ENCODE peak calls at places on chromosomes 12 and 14, in nine cellular contexts. Z, J, N, H, I, V, E, D and S are unnamed samples. For H3K9me3, the result is how much of the 10 kb centered on the place peaks cover.

GRCh38 chr12:20058068-20058467 is 310.3 kb upstream of the PDE3A start:
- DNase-seq in Z (no peak), J (no peak), N (no peak), H (no peak), I (no peak), V (no peak), E (no peak), D (no peak), S (no peak)

GRCh38 chr12:116718578-116719454 is 19.1 kb downstream of the SPRING1 start:
- DNase-seq in Z (no peak), J (no peak), N (no peak), H (no peak), I (no peak), V (no peak), E (no peak), D (no peak), S (no peak)

GRCh38 chr12:130128764-130129735 is 33.2 kb upstream of the FZD10 start:
- DNase-seq in Z (no peak), J (no peak), N (no peak), H (no peak), I (no peak), V (no peak), E (no peak), D (no peak), S (no peak)

GRCh38 chr14:64993263-64993662 is 6.6 kb downstream of the FNTB start:
- DNase-seq in Z (no peak), J (no peak), N (no peak), H (no peak), I (no peak), V (no peak), E (no peak), D (no peak), S (no peak)

GRCh38 chr12:28099862-28100261 is 90.4 kb upstream of the CCDC91 start:
- DNase-seq in Z (no peak), J (no peak), N (no peak), H (no peak), I (no peak), V (no peak), E (no peak), D (no peak), S (no peak)

GRCh38 chr12:12803186-12803585 is 10.0 kb upstream of the DDX47 start:
- DNase-seq in Z (peak), J (no peak), N (peak), H (peak), I (peak), V (peak), E (peak), D (no peak), S (peak)

GRCh38 chr12:65308601-65309071 is 30.2 kb downstream of the MSRB3 start:
- DNase-seq in Z (no peak), J (no peak), N (no peak), H (no peak), I (no peak), V (no peak), E (no peak), D (no peak), S (no peak)

GRCh38 chr14:94056579-94057308 is 24.3 kb downstream of the DDX24 start:
- DNase-seq in Z (no peak), J (no peak), N (no peak), H (no peak), I (no peak), V (no peak), E (no peak), D (no peak), S (no peak)

GRCh38 chr12:98238513-98238912 is 276.9 kb upstream of the TMPO start:
- DNase-seq in Z (no peak), J (no peak), N (no peak), H (peak), I (no peak), V (no peak), E (no peak), D (no peak), S (peak)

GRCh38 chr12:85260904-85261303 is 19.1 kb upstream of the ALX1 start:
- DNase-seq in Z (no peak), J (no peak), N (no peak), H (no peak), I (no peak), V (no peak), E (no peak), D (no peak), S (no peak)

GRCh38 chr14:96001866-96002510 is 37.2 kb upstream of the C14orf132 start:
- DNase-seq in Z (no peak), J (no peak), N (no peak), H (no peak), I (no peak), V (peak), E (no peak), D (no peak), S (no peak)

GRCh38 chr12:111428728-111429175 is 23.0 kb downstream of the SH2B3 start:
- DNase-seq in Z (no peak), J (no peak), N (peak), H (no peak), I (no peak), V (no peak), E (no peak), D (no peak), S (peak)

GRCh38 chr12:10701226-10701681 is 21.9 kb downstream of the YBX3 start:
- DNase-seq in Z (no peak), J (no peak), N (no peak), H (no peak), I (no peak), V (no peak), E (no peak), D (no peak), S (no peak)

GRCh38 chr12:26939192-26939832 is 1.0 kb downstream of the FGFR1OP2 start:
- DNase-seq in Z (no peak), J (no peak), N (no peak), H (no peak), I (no peak), V (no peak), E (no peak), D (no peak), S (no peak)

GRCh38 chr14:105853907-105854599 is 327.7 kb downstream of the TMEM121 start:
- DNase-seq in Z (no peak), J (peak), N (no peak), H (peak), I (no peak), V (peak), E (no peak), D (no peak), S (peak)

GRCh38 chr14:105855246-105855892 is 329.0 kb downstream of the TMEM121 start:
- DNase-seq in Z (no peak), J (peak), N (peak), H (peak), I (no peak), V (peak), E (peak), D (no peak), S (peak)

GRCh38 chr14:105855893-105856675 is 329.7 kb downstream of the TMEM121 start:
- DNase-seq in Z (no peak), J (peak), N (peak), H (no peak), I (no peak), V (peak), E (peak), D (no peak), S (peak)

GRCh38 chr14:105853089-105853906 is 326.9 kb downstream of the TMEM121 start:
- DNase-seq in Z (no peak), J (peak), N (no peak), H (peak), I (no peak), V (peak), E (peak), D (no peak), S (peak)

GRCh38 chr14:105854600-105855245 is 328.3 kb downstream of the TMEM121 start:
- DNase-seq in Z (no peak), J (peak), N (no peak), H (peak), I (no peak), V (peak), E (peak), D (no peak), S (no peak)
- H3K9me3 ChIP-seq in Z (under half), J (under half), N (under half), H (under half), I (under half), V (under half), E (under half), D (under half), S (under half)

DNA sequence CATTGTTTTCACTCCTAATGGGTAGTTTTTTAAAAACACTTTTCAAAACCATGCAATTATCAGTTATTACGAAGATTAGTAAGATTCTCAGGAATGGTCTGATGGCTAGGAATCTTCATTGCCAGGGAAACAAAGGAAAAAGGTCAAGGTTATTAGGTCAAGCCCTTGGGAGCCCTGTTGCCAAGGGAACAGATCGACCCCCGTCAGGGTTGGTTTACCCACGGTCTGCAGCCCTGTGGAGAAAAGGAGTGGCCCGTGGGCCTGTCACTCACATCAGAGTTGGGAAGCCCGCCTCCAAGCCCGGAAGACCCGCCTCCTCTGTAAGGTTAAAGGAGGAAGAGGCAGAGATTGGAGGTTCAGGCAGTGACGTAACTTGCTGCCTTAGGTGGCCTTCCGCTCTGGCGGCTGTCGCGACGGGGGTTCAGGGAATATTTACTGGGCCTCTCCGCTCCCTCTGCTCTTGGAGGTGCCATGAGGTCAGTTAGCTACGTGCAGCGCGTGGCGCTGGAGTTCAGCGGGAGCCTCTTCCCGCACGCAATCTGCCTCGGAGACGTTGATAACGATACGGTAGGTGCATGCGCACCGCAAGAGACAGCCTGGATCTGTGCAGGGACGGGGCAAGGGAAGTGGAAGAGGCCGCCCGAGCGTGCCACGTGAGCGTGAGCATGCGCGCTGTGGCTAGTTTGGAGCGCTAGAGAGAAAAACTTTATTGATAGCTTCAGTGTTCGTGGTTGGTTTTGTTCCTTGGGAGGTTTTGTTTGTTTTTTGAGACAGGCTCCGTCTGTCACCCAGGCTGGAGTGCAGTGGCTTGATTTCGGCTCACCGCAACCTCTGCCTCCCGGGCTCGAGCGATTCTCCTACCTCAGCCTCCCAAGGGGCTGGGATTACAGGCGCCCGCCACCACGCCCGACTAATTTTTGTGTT is at the start of gene ITFG2:
- DNase-seq in Z (peak), J (peak), N (peak), H (peak), I (peak), V (peak), E (peak), D (peak), S (peak)
- TF ChIP-seq CTCF in Z (no peak), J (no peak), N (no peak), H (no peak), I (no peak), V (no peak), E (no peak), D (no peak), S (no peak)

GRCh38 chr14:68060198-68060597 is 240.6 kb downstream of the RAD51B start:
- DNase-seq in Z (no peak), J (no peak), N (no peak), H (no peak), I (no peak), V (no peak), E (no peak), D (no peak), S (no peak)

GRCh38 chr14:68062651-68063050 is 243.1 kb downstream of the RAD51B start:
- DNase-seq in Z (no peak), J (no peak), N (no peak), H (no peak), I (no peak), V (no peak), E (no peak), D (no peak), S (no peak)

DNA sequence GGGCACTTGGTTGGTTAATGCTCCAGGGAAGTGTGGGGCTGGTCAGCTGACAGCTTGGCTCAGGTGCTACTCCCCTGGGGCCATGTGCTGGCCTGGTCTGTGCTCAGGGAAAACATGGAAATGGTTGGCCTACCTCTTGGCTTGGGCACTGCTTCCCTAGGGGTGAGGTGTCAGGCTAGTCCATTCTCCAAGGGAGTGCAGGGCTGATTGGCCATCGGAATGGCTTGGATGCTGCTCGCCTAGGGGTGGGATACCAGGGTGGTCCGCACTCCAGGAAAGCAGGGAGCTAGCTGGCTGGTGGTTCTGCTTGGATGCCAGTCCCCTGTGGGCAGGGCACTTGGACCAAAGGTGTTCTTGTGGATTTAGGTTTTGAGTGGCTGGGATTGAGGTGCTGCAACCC is 245.7 kb downstream of the RAD51B start:
- DNase-seq in Z (no peak), J (no peak), N (no peak), H (no peak), I (no peak), V (no peak), E (no peak), D (no peak), S (no peak)
- H3K4me3 ChIP-seq in Z (no peak), J (no peak), N (no peak), H (no peak), I (no peak), V (no peak), E (no peak), D (no peak), S (no peak)

GRCh38 chr12:128382946-128383739 is 116.2 kb downstream of the TMEM132C start:
- DNase-seq in Z (no peak), J (no peak), N (no peak), H (no peak), I (no peak), V (peak), E (no peak), D (no peak), S (no peak)

GRCh38 chr12:128385736-128386135 is 118.8 kb downstream of the TMEM132C start:
- DNase-seq in Z (no peak), J (no peak), N (no peak), H (no peak), I (no peak), V (no peak), E (no peak), D (no peak), S (no peak)

GRCh38 chr12:128387811-128388422 is 120.9 kb downstream of the TMEM132C start:
- DNase-seq in Z (peak), J (peak), N (peak), H (peak), I (no peak), V (peak), E (peak), D (no peak), S (no peak)

DNA sequence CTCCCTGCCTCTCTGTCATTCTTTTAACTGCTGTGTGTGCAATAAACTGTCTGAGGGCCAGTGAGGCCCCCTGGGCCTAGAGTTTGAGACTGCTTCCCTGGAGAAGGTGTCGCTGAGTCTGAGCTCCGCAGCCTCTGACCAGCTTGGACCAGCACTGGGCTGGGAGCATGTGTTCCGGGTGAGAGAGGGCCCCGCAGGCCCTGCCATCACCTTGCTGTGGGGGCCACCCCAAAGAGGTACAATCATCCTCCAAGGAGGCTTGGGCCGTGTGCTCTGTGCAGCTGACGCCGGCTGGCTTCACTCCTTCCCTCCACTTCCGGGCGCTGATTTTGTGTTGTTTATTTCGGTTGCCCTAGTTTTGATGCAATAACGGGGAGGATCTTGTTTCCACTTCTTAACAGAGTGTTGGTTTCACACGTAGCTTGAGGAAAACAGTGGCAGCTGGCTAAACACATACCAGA is 121.5 kb downstream of the TMEM132C start:
- DNase-seq in Z (no peak), J (peak), N (no peak), H (peak), I (no peak), V (no peak), E (no peak), D (no peak), S (peak)
- H3K9me3 ChIP-seq in Z (under half), J (under half), N (under half), H (under half), I (under half), V (under half), E (under half), D (under half), S (under half)